ENCODE peak calls at places on chromosomes 4 and X, in four cellular contexts. One of them, this sample, is unnamed.

GRCh38 chr4:69239092-69239491 is 24.5 kb upstream of the UGT2B11 start:
- DNase-seq in GM12878: no peak
- DNase-seq in K562: no peak
- DNase-seq in HL-60: no peak
- DNase-seq in this sample: no peak

GRCh38 chr4:75499900-75500299 is 14.3 kb downstream of the RCHY1 start:
- DNase-seq in HL-60: no peak
- DNase-seq in GM12878: no peak
- DNase-seq in K562: no peak
- DNase-seq in this sample: no peak

GRCh38 chr4:102642571-102643298 is 118.0 kb downstream of the MANBA start:
- DNase-seq in K562: no peak
- DNase-seq in HL-60: no peak
- DNase-seq in GM12878: no peak
- DNase-seq in this sample: no peak

GRCh38 chr4:74755486-74755885 is 38.8 kb downstream of the BTC start:
- DNase-seq in K562: no peak
- DNase-seq in GM12878: no peak
- DNase-seq in HL-60: no peak
- DNase-seq in this sample: no peak

GRCh38 chrX:3576886-3577516 is 136.4 kb downstream of the PRKX start:
- DNase-seq in GM12878: no peak
- DNase-seq in K562: no peak
- DNase-seq in HL-60: no peak
- DNase-seq in this sample: no peak

GRCh38 chr4:57233391-57233790 is 123.2 kb upstream of the IGFBP7 start:
- DNase-seq in GM12878: no peak
- DNase-seq in HL-60: no peak
- DNase-seq in K562: no peak
- DNase-seq in this sample: no peak

GRCh38 chr4:102344520-102344954 is 745 bp downstream of the SLC39A8 start:
- DNase-seq in K562: peak
- DNase-seq in GM12878: no peak
- DNase-seq in HL-60: peak
- DNase-seq in this sample: peak

GRCh38 chrX:155751131-155751530 is 130.0 kb upstream of the VAMP7 start:
- DNase-seq in GM12878: no peak
- DNase-seq in HL-60: no peak
- DNase-seq in K562: no peak
- DNase-seq in this sample: no peak

GRCh38 chrX:69096963-69097362 is 68.3 kb downstream of the PJA1 start:
- DNase-seq in K562: no peak
- DNase-seq in HL-60: no peak
- DNase-seq in GM12878: no peak
- DNase-seq in this sample: no peak

DNA sequence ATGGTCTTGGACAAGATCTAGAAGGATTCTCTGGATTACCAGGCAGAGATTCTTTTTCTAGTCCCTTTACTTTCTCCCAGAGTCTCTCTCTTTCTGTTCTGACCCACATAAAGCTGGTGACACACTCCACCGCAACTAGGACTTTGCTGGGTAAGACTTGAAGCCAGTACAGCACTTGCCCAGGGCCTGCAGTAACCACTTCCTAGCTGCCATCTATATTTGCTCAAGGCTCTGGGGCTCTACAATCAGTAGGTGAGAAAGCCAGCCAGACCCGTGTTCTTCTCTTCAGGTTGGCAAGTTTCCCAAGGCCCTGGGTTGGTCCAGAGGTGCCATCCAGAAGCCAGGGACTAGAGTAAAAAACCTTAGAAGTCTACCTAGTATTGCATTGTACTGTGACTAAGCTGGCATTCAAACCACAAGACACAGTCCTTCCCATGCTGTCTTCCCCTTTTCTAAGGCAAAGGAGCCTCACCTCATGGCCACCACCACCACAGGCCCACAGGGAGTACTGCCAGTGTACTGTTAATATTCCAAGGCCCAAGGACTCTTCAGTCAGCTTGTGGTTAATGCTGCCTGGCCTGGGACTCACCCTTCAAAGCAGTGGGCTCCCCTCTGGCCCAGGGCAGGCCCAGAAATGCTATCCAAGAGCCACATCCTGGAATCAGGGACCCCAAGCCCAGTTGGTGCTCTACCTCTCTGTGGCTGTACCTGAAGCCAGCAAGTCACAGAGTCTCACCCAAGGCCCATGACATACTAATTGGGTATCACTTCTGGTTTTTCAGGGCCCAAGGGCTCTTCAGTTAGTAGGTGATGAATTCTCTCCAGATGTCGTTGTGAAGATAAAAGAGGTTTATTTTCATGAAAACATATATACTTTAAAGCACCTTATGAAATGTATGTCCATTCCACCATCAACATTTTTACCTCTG is 54.7 kb downstream of the CD38 start:
- DNase-seq in HL-60: peak
- DNase-seq in K562: no peak
- DNase-seq in GM12878: no peak
- DNase-seq in this sample: no peak
- TF ChIP-seq SPI1 in HL-60: peak
- TF ChIP-seq SPI1 in K562: no peak
- TF ChIP-seq SPI1 in GM12878: peak
- TF ChIP-seq SPI1 in this sample: peak

DNA sequence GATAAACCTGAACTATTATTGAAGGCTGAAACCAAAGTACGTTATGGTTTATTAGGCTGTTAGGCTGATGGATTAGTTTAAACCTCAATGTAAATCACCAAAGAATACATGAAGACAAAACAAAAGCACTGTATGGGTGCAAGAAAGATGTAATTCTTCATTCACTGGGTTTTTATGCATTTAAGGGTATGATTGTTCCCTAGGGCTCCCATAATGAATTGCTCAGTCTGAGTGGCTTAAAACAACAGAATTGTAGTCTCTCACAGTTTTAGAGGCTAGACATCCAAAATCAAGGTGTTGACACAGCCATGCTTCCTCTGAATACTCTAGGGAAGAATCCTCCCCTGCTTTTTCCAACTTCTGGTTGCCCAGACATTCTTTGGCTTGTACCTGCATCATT is 222.8 kb downstream of the TENM3 start:
- DNase-seq in K562: no peak
- DNase-seq in GM12878: no peak
- DNase-seq in HL-60: no peak
- DNase-seq in this sample: no peak
- TF ChIP-seq SPI1 in K562: no peak
- TF ChIP-seq SPI1 in GM12878: no peak
- TF ChIP-seq SPI1 in HL-60: no peak
- TF ChIP-seq SPI1 in this sample: no peak

DNA sequence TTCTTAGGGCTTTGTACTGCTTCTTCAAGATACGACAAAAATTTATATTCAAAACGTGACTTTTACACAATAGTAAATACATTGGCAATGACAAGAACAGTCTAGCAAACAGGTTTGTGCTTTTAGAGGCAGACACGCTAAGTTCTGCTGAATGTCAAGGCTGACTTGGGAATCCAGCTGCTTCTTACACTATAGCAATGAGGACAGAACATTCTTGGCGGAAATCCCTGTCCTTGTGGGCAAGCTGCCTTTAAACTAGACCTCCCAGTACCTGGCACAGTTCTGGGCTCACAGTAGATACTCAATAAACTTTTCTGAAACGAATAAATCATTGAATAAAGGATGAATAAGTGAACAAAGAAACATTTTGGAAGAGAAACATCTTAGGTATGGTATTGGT is 148.2 kb downstream of the RASL11B start:
- DNase-seq in K562: no peak
- DNase-seq in GM12878: no peak
- DNase-seq in HL-60: no peak
- DNase-seq in this sample: no peak
- TF ChIP-seq SPI1 in K562: no peak
- TF ChIP-seq SPI1 in GM12878: no peak
- TF ChIP-seq SPI1 in HL-60: no peak
- TF ChIP-seq SPI1 in this sample: no peak

DNA sequence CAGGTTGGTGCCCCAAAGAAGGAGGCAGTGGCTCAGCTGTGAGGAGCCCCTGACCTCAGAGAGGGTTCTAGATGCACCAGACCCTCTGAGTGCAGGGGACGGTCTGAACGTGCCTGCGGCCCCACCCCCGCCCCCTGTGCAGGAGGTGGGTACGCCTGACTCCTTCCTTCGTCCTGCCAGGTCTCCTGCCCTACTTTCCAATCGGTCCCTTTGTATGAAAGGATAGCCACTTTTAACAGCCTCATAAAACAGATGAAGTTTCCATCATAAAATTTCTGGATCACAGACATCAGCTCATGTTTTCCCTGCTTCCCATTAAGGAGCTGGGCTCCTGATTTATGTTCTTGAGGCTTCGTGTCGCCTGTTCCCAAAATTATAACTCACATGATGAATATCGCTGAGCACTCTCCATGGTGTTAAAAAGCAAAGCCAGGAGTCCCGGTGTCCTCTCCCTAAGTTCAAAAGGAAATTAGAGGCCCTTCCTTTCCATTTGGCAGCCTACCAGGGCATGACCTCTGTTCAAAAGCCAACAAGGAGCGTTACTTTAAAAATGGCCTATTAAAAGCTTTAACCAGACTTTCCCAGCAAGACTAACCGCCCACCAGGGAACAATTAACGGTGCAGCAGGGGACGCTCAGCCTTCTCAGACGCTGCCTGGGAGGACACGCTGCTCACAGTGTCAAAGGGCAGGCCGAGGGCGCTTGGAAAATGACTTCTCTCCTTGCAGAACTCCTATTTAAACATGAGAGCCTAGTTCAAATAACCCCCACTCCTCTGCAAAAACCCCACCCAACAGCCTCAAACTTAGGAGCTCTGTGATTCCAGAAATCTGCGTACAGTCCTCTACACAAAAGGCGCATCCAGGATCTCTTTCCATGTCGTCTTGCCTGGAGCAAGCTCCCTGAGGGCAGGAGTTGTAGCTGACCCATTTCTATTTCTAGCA is 181.9 kb downstream of the AFAP1 start:
- DNase-seq in GM12878: no peak
- DNase-seq in K562: no peak
- DNase-seq in HL-60: no peak
- DNase-seq in this sample: no peak
- TF ChIP-seq SPI1 in GM12878: no peak
- TF ChIP-seq SPI1 in K562: no peak
- TF ChIP-seq SPI1 in HL-60: no peak
- TF ChIP-seq SPI1 in this sample: no peak

DNA sequence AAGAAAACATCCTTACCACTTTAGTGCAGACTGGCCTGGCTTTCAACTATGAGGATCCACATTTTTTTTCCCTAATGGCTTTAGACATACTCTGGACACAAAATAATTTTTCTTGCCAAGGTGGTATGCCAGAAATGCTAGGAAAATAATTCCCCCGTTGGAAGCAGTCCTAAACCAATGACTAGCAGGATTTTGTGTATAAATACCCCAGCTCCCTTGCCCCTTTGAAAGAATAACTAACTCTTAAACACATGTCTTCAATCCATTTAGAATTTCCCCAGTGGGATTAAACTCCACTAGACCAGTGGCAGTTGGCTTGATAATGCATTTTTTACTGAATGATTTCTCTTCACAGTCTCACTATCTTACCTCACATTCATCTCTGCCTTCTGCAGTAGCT is 500.6 kb upstream of the FTHL17 start:
- DNase-seq in HL-60: no peak
- DNase-seq in GM12878: no peak
- DNase-seq in K562: no peak
- DNase-seq in this sample: no peak
- TF ChIP-seq SPI1 in HL-60: no peak
- TF ChIP-seq SPI1 in GM12878: no peak
- TF ChIP-seq SPI1 in K562: no peak
- TF ChIP-seq SPI1 in this sample: no peak

GRCh38 chrX:132218100-132218807 is 993 bp downstream of the RAP2C start:
- DNase-seq in GM12878: peak
- DNase-seq in HL-60: peak
- DNase-seq in K562: peak
- DNase-seq in this sample: peak

GRCh38 chrX:132216806-132217202 is 2.4 kb downstream of the RAP2C start:
- DNase-seq in GM12878: no peak
- DNase-seq in HL-60: no peak
- DNase-seq in K562: no peak
- DNase-seq in this sample: no peak

GRCh38 chrX:132219343-132219768 is at the start of gene RAP2C:
- DNase-seq in HL-60: peak
- DNase-seq in GM12878: no peak
- DNase-seq in K562: peak
- DNase-seq in this sample: peak

GRCh38 chrX:132216283-132216682 is 3.0 kb downstream of the RAP2C start:
- DNase-seq in HL-60: no peak
- DNase-seq in GM12878: no peak
- DNase-seq in K562: no peak
- DNase-seq in this sample: no peak

GRCh38 chrX:132217203-132218073 is 1.8 kb downstream of the RAP2C start:
- DNase-seq in HL-60: peak
- DNase-seq in K562: peak
- DNase-seq in GM12878: peak
- DNase-seq in this sample: peak
- TF ChIP-seq SPI1 in HL-60: no peak
- TF ChIP-seq SPI1 in K562: peak
- TF ChIP-seq SPI1 in GM12878: peak
- TF ChIP-seq SPI1 in this sample: peak

GRCh38 chr4:177480796-177481195 is 38.6 kb upstream of the AGA start:
- DNase-seq in HL-60: no peak
- DNase-seq in GM12878: no peak
- DNase-seq in K562: no peak
- DNase-seq in this sample: no peak
- TF ChIP-seq SPI1 in HL-60: no peak
- TF ChIP-seq SPI1 in GM12878: no peak
- TF ChIP-seq SPI1 in K562: no peak
- TF ChIP-seq SPI1 in this sample: no peak

GRCh38 chrX:71542411-71542810 is 9.5 kb downstream of the OGT start:
- DNase-seq in K562: no peak
- DNase-seq in HL-60: no peak
- DNase-seq in GM12878: no peak
- DNase-seq in this sample: no peak
- TF ChIP-seq SPI1 in K562: no peak
- TF ChIP-seq SPI1 in HL-60: no peak
- TF ChIP-seq SPI1 in GM12878: no peak
- TF ChIP-seq SPI1 in this sample: no peak

DNA sequence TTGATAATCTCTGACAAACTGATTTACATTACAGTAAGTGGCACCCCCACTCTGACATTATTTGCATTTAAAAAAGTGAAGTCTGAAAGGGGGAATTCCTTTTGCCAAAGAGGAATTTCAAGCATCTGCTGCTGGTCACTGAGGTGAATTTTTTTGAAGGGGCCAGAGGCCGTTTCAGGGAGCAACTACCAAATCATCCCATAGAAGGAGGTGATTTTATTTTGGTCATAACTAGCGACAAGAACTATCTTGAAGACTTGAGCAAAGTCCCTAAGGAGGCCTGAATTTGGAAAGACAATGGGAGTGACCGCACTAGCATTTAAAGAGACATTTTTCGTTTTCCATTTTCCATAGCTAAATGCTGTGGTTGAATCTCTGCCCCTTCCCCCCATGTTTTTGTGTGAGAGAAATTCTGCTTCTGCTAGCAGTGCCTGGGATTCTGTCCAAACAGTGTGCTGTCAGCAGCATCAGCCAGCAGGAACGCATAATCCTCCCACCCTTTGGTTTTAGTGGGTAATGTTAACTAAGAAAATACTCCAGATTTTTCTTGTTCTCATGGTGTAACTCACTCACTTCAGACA is 110.1 kb upstream of the MED14 start:
- DNase-seq in GM12878: no peak
- DNase-seq in K562: no peak
- DNase-seq in HL-60: no peak
- DNase-seq in this sample: no peak
- TF ChIP-seq SPI1 in GM12878: no peak
- TF ChIP-seq SPI1 in K562: no peak
- TF ChIP-seq SPI1 in HL-60: no peak
- TF ChIP-seq SPI1 in this sample: no peak

This sample was measured in GM12891.